ENCODE peak calls at places on chromosomes 13 and 19, in eight cellular contexts. A, X, S, C, M, I, F and Z are unnamed samples. For H3K9me3, the result is how much of the 10 kb centered on the place peaks cover.

GRCh38 chr13:97319088-97319487 is 97.0 kb downstream of the MBNL2 start:
- DNase-seq in C (no peak), X (peak), A (peak), M (peak), S (no peak), F (no peak), I (no peak), Z (no peak)

GRCh38 chr13:109123971-109124370 is 494.6 kb downstream of the MYO16 start:
- DNase-seq in I (no peak), C (no peak), X (no peak), M (no peak), F (no peak), A (no peak), S (no peak), Z (no peak)

GRCh38 chr13:66994097-66994496 is 236.0 kb downstream of the PCDH9 start:
- DNase-seq in A (no peak), C (peak), X (peak), M (peak), S (peak), F (peak), I (no peak), Z (no peak)

GRCh38 chr19:30315159-30315558 is 57.0 kb upstream of the ZNF536 start:
- DNase-seq in A (no peak), F (no peak), M (no peak), S (no peak), C (no peak), I (no peak), X (no peak), Z (no peak)

GRCh38 chr19:4930664-4931063 is 21.4 kb downstream of the UHRF1 start:
- DNase-seq in A (no peak), I (no peak), M (no peak), C (no peak), X (peak), S (no peak), F (no peak), Z (no peak)

GRCh38 chr19:42023121-42023942 is 29.3 kb upstream of the ATP1A3 start:
- DNase-seq in A (no peak), X (no peak), M (no peak), F (no peak), I (no peak), C (peak), S (no peak), Z (no peak)

GRCh38 chr13:29994911-29995601 is 144.6 kb upstream of the UBL3 start:
- DNase-seq in I (no peak), S (no peak), A (no peak), C (no peak), M (no peak), X (no peak), F (no peak), Z (no peak)

GRCh38 chr19:46378268-46378667 is 31.4 kb downstream of the PPP5C start:
- DNase-seq in S (no peak), C (no peak), F (no peak), A (no peak), I (no peak), X (no peak), M (no peak), Z (no peak)

GRCh38 chr19:1430201-1430621 is 8.0 kb upstream of the RPS15 start:
- DNase-seq in A (no peak), M (no peak), C (no peak), F (no peak), X (no peak), I (no peak), S (no peak), Z (no peak)

GRCh38 chr19:17468302-17469091 is 1.8 kb upstream of the SLC27A1 start:
- DNase-seq in S (no peak), I (no peak), C (no peak), A (peak), M (peak), F (peak), X (peak), Z (no peak)

GRCh38 chr13:30314069-30314468 is 6.7 kb upstream of the KATNAL1 start:
- DNase-seq in S (no peak), C (no peak), F (no peak), M (no peak), I (no peak), X (no peak), A (no peak), Z (no peak)

GRCh38 chr19:51460164-51460992 is 2.1 kb upstream of the SIGLEC8 start:
- DNase-seq in S (no peak), X (peak), M (no peak), F (no peak), C (peak), A (no peak), I (no peak), Z (no peak)

GRCh38 chr13:74770361-74770760 is 636.2 kb upstream of the KLF12 start:
- DNase-seq in A (no peak), F (no peak), S (no peak), C (no peak), I (no peak), M (no peak), X (no peak), Z (no peak)

GRCh38 chr19:383922-384800 is 24.8 kb downstream of the C2CD4C start:
- DNase-seq in X (no peak), S (no peak), C (peak), A (no peak), F (no peak), I (no peak), M (no peak), Z (no peak)

GRCh38 chr19:19956431-19957075 is 55.8 kb downstream of the ZNF93 start:
- DNase-seq in X (no peak), C (peak), F (no peak), S (no peak), I (no peak), M (no peak), A (no peak), Z (no peak)

GRCh38 chr13:60164490-60164889 is 762 bp upstream of the DIAPH3 start:
- DNase-seq in C (no peak), I (peak), S (no peak), X (no peak), A (peak), M (no peak), F (no peak), Z (no peak)

GRCh38 chr13:39951301-39951700 is 295.8 kb downstream of the COG6 start:
- DNase-seq in X (no peak), I (no peak), C (no peak), F (no peak), M (no peak), A (no peak), S (no peak), Z (no peak)

GRCh38 chr19:4267901-4268815 is 10.9 kb upstream of the SHD start:
- DNase-seq in F (no peak), X (no peak), S (no peak), I (no peak), C (no peak), A (no peak), M (no peak), Z (no peak)

GRCh38 chr13:30685320-30685859 is 50.0 kb upstream of the ALOX5AP start:
- DNase-seq in I (no peak), X (no peak), C (no peak), A (no peak), F (no peak), M (no peak), S (no peak), Z (no peak)

GRCh38 chr13:52744842-52745241 is 5.2 kb upstream of the CNMD start:
- DNase-seq in C (no peak), I (no peak), S (no peak), A (no peak), X (no peak), M (no peak), F (no peak), Z (no peak)

GRCh38 chr19:13154911-13155471 is 4.8 kb downstream of the IER2 start:
- DNase-seq in I (peak), C (peak), S (peak), A (peak), M (peak), X (peak), F (peak), Z (peak)

GRCh38 chr19:5562280-5562679 is 5.5 kb downstream of the TINCR start:
- DNase-seq in X (no peak), I (no peak), A (no peak), C (no peak), M (no peak), F (no peak), S (no peak), Z (no peak)

GRCh38 chr13:98847780-98848179 is 95.3 kb upstream of the SLC15A1 start:
- DNase-seq in I (no peak), S (no peak), F (no peak), C (peak), A (no peak), X (no peak), M (no peak), Z (no peak)

GRCh38 chr13:24263652-24264051 is 45.7 kb upstream of the C1QTNF9 start:
- DNase-seq in A (no peak), S (no peak), C (no peak), I (no peak), F (no peak), M (no peak), X (peak), Z (no peak)

GRCh38 chr13:49585220-49586157 is at the start of gene RCBTB1:
- DNase-seq in M (peak), S (peak), F (peak), A (peak), X (peak), I (peak), C (peak), Z (peak)

GRCh38 chr13:20738616-20739015 is 35.1 kb downstream of the IL17D start:
- DNase-seq in I (no peak), F (no peak), X (no peak), A (no peak), M (no peak), S (no peak), C (no peak), Z (no peak)

GRCh38 chr19:9936151-9937000 is at the start of gene OLFM2:
- DNase-seq in M (no peak), S (no peak), I (no peak), X (peak), F (no peak), A (peak), C (peak), Z (no peak)

GRCh38 chr13:79724348-79725103 is 243.6 kb downstream of the NDFIP2 start:
- DNase-seq in A (no peak), X (no peak), M (no peak), I (no peak), C (no peak), S (no peak), F (no peak), Z (no peak)

GRCh38 chr13:87057807-87058520 is 613.2 kb upstream of the SLITRK5 start:
- DNase-seq in X (no peak), M (no peak), C (no peak), F (no peak), A (no peak), S (no peak), I (no peak), Z (no peak)

GRCh38 chr19:23055946-23056345 is 53.0 kb upstream of the ZNF728 start:
- DNase-seq in A (no peak), X (no peak), I (no peak), F (no peak), S (no peak), C (no peak), M (no peak), Z (no peak)

GRCh38 chr13:51339952-51340732 is 651 bp downstream of the SERPINE3 start:
- DNase-seq in F (no peak), C (no peak), A (no peak), I (no peak), M (no peak), X (no peak), S (no peak), Z (no peak)

GRCh38 chr19:39823693-39824092 is 10.3 kb downstream of the DYRK1B start:
- DNase-seq in F (no peak), I (no peak), X (peak), M (no peak), S (no peak), A (no peak), C (no peak), Z (no peak)

GRCh38 chr13:51912511-51913225 is 50.9 kb downstream of the CCDC70 start:
- DNase-seq in C (peak), S (no peak), X (no peak), I (no peak), M (no peak), F (no peak), A (no peak), Z (no peak)

GRCh38 chr13:52868190-52868589 is 19.8 kb upstream of the PCDH8 start:
- DNase-seq in F (no peak), I (no peak), X (no peak), C (no peak), S (no peak), A (no peak), M (no peak), Z (no peak)

GRCh38 chr13:21957833-21958232 is 287.0 kb downstream of the FGF9 start:
- DNase-seq in X (no peak), A (no peak), S (no peak), I (no peak), C (no peak), F (no peak), M (no peak), Z (no peak)

DNA sequence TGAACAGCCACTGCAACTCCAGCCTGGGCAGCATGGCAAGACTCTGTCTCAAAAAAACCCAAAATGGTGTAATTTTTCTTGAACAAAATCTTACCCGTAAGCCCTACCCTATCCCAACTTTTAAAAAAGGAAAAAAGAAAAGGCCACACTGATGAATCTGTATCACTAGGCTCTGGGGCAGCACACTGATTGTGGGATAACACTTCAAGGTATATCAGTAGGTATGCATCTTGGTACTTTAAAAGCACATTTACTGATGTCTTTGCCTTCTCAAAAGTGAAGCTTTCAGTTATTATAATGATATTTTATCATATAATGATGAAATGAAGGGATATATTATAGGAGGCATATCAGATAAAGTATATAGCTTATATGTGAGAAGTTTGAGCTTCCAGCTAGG is 24.3 kb downstream of the ZNF112 start:
- DNase-seq in M (no peak), F (no peak), S (no peak), I (no peak), X (no peak), A (no peak), C (no peak), Z (no peak)
- H3K9me3 ChIP-seq in M (under half), F (half or more), S (under half), I (under half), X (under half), A (half or more), C (half or more), Z (under half)

DNA sequence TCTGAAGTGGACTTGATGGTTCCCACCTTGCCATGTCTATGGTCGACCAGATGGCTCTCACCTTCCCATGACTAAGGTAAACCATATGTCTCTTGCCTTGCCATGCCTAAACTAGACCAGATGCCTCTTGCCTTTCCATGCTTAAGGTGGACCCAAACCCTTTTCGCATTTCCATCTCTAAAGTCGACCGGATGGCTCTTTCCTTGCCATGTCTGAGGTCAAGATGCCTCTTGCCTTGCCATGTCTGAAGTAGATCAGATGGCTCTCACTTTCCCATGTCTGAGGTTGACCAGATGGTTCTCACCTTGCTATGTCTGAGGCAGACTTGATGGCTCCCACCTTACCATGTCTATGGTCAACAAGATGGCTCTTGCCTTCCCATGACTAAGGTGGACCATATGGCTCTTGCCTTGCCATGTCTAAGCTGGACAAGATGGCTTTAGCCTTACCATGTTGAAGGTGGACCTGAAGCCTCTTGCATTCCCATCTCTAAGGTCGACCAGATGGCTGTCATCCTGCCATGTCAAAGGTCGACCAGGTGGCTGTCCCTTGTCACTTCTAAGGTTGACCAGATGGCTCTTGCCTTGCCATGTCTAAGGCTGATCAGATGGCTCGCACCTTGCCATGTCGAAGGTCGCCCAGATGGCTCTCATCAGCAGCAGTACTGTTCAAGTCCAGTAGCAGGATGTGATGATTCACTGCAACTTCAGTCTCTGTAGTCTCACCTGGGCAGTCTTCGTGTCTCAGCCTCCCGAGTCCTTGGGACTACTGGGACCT is 1439.4 kb downstream of the UQCRFS1 start:
- DNase-seq in S (no peak), M (peak), I (no peak), F (no peak), A (no peak), X (peak), C (peak), Z (no peak)
- H3K9me3 ChIP-seq in S (under half), M (under half), I (half or more), F (half or more), A (under half), X (under half), C (under half), Z (under half)

GRCh38 chr13:77523834-77524728 is 11.4 kb upstream of the SCEL start:
- DNase-seq in A (no peak), C (no peak), S (no peak), I (no peak), X (no peak), F (no peak), M (no peak), Z (no peak)
- H3K9me3 ChIP-seq in A (under half), C (under half), S (under half), I (under half), X (under half), F (under half), M (under half), Z (under half)

DNA sequence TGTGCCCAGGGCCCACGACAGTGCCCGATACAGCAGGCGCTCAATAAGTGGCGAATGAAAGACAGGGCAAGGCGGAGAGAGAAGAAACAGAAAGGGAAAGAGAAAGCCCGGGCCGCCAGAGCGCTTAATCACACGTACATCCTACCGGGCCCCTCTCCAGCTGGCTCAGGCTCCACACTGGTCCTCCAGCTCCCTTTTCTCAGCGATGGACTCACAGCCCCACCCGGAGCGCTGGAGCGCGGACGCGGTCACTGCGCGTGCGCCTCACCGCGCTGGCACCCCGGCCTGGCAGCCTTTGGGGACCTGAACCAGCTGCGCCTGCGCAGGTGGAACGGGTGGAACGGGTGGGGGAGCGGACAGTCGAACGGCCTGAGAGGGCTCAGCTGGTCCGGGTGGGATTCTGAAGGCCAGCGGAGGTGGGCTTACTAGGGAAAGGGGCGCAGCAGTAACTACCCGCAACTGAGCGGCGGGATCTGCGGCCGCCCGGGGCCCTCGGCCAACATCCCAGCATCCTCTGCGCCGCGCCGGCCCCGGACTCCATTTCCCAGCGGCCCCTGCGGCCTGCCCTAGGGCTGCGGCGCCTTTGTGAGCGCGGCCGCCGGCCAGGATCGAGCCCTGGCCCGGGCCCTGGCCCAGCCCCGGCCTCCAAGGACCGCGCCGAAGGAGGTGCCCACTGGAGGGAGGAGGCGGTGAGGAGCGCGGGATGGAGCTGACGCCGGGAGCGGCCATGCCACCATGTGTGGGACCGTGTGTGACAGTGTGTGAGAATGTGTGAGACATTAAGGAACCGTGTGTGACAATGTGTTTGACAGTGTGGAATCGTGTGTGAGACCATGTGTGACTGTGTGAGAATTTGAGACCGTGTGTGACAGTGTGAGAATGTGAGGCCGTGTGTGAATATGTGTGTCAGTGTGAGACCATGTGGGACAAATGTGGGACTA is at the start of gene ZNF583:
- DNase-seq in F (peak), I (peak), C (peak), S (peak), A (peak), X (peak), M (peak), Z (peak)
- H3K9me3 ChIP-seq in F (half or more), I (under half), C (under half), S (under half), A (under half), X (under half), M (under half), Z (under half)

GRCh38 chr19:14161305-14161704 is 24.9 kb upstream of the ASF1B start:
- DNase-seq in I (no peak), M (no peak), X (no peak), S (no peak), C (no peak), A (no peak), F (no peak), Z (no peak)
- H3K9me3 ChIP-seq in I (under half), M (under half), X (under half), S (under half), C (under half), A (under half), F (under half), Z (under half)